ENCODE peak calls at places on chromosomes 2 and 18, in eight cellular contexts. S, X, I, L, Q, C, B and F are unnamed samples.

GRCh38 chr18:59079264-59079972 is 60.3 kb upstream of the SEC11C start:
- DNase-seq in S (no peak), X (no peak), I (no peak), L (peak), Q (no peak), C (no peak), B (no peak), F (no peak)

GRCh38 chr2:30677231-30677630 is 130.0 kb downstream of the CAPN13 start:
- DNase-seq in S (no peak), X (no peak), I (no peak), L (no peak), Q (no peak), C (no peak), B (no peak), F (no peak)

GRCh38 chr2:8575011-8575750 is 106.7 kb upstream of the ID2 start:
- DNase-seq in S (no peak), X (peak), I (no peak), L (peak), Q (no peak), C (no peak), B (peak), F (no peak)

GRCh38 chr2:53569957-53570727 is 197.5 kb upstream of the CHAC2 start:
- DNase-seq in S (no peak), X (no peak), I (no peak), L (no peak), Q (no peak), C (no peak), B (no peak), F (no peak)

GRCh38 chr18:58209326-58209725 is 165.3 kb downstream of the NEDD4L start:
- DNase-seq in S (no peak), X (no peak), I (no peak), L (peak), Q (no peak), C (no peak), B (no peak), F (no peak)

GRCh38 chr2:144707927-144708326 is 188.0 kb upstream of the ZEB2 start:
- DNase-seq in S (no peak), X (no peak), I (no peak), L (no peak), Q (no peak), C (no peak), B (no peak), F (peak)

GRCh38 chr2:69715964-69716363 is 26.0 kb upstream of the ANXA4 start:
- DNase-seq in S (no peak), X (no peak), I (no peak), L (peak), Q (no peak), C (no peak), B (no peak), F (peak)

GRCh38 chr18:79615091-79615490 is 64.5 kb upstream of the CTDP1 start:
- DNase-seq in S (no peak), X (no peak), I (no peak), L (no peak), Q (no peak), C (no peak), B (no peak), F (no peak)

GRCh38 chr2:176589956-176590509 is 320.8 kb downstream of the MTX2 start:
- DNase-seq in S (no peak), X (no peak), I (peak), L (peak), Q (no peak), C (no peak), B (no peak), F (no peak)

GRCh38 chr2:149871091-149871885 is 283.7 kb upstream of the MMADHC start:
- DNase-seq in S (no peak), X (no peak), I (no peak), L (no peak), Q (no peak), C (no peak), B (no peak), F (no peak)

GRCh38 chr2:39994151-39994550 is 215.1 kb upstream of the THUMPD2 start:
- DNase-seq in S (no peak), X (no peak), I (peak), L (peak), Q (peak), C (no peak), B (no peak), F (no peak)